ENCODE peak calls at places on chromosomes 12 and 14, in seven cellular contexts. F is HEK293T; C is astrocyte of the hippocampus; Z is stimulated activated CD4-positive, alpha-beta T cell treated with anti-CD3 and anti-CD28 coated beads, TNF-alpha, amount 100 ng/mL, for 48 hours; I is NCI-H69; X is Peyer's patch; O is cerebellar cortex. L is an unnamed sample.

GRCh38 chr12:45235087-45236025 is 19.5 kb downstream of the ANO6 start:
- DNase-seq in O (no peak), F (no peak), C (peak), I (peak), X (no peak), Z (no peak), L (no peak)

GRCh38 chr14:60174352-60175254 is 9.4 kb upstream of the DHRS7 start:
- DNase-seq in O (no peak), X (no peak), Z (no peak), I (no peak), F (no peak), C (no peak), L (no peak)

GRCh38 chr12:104720346-104721064 is 237.6 kb downstream of the SLC41A2 start:
- DNase-seq in I (no peak), X (no peak), O (no peak), Z (no peak), C (peak), F (no peak), L (peak)

GRCh38 chr12:19988457-19988856 is 379.9 kb upstream of the PDE3A start:
- DNase-seq in O (no peak), X (no peak), C (peak), I (peak), F (no peak), Z (no peak), L (no peak)

GRCh38 chr12:132429932-132430643 is 59.9 kb upstream of the FBRSL1 start:
- DNase-seq in Z (no peak), O (no peak), C (no peak), X (peak), F (no peak), I (peak), L (peak)

GRCh38 chr12:75660805-75661404 is 149.5 kb upstream of the KRR1 start:
- DNase-seq in F (no peak), C (no peak), X (no peak), Z (no peak), O (no peak), I (no peak), L (no peak)

GRCh38 chr12:44874981-44875416 is 1.1 kb downstream of the NELL2 start:
- DNase-seq in I (peak), C (peak), Z (no peak), O (peak), X (peak), F (peak), L (no peak)

GRCh38 chr12:25051171-25051570 is 102.3 kb upstream of the BCAT1 start:
- DNase-seq in C (no peak), I (no peak), O (no peak), F (no peak), X (no peak), Z (no peak), L (no peak)

GRCh38 chr12:70305794-70306193 is 60.3 kb upstream of the KCNMB4 start:
- DNase-seq in X (no peak), O (no peak), Z (no peak), C (peak), I (no peak), F (no peak), L (no peak)

GRCh38 chr14:51228890-51229289 is 11.2 kb upstream of the TMX1 start:
- DNase-seq in I (peak), F (no peak), C (no peak), O (no peak), X (no peak), Z (no peak), L (no peak)

GRCh38 chr14:90732723-90733122 is 83.5 kb downstream of the TTC7B start:
- DNase-seq in C (no peak), Z (no peak), O (no peak), F (no peak), X (no peak), I (no peak), L (no peak)

GRCh38 chr12:101086490-101086889 is 123.5 kb downstream of the SLC5A8 start:
- DNase-seq in Z (no peak), I (no peak), O (no peak), X (no peak), F (no peak), C (peak), L (no peak)

GRCh38 chr12:95623554-95624170 is 72.4 kb upstream of the USP44 start:
- DNase-seq in O (peak), Z (no peak), X (peak), C (peak), F (peak), I (peak), L (peak)

GRCh38 chr14:61401461-61401860 is 80.1 kb downstream of the PRKCH start:
- DNase-seq in I (no peak), Z (no peak), O (no peak), F (no peak), X (no peak), C (no peak), L (no peak)

GRCh38 chr12:62655524-62656160 is 189.0 kb downstream of the MON2 start:
- DNase-seq in O (peak), C (no peak), X (no peak), F (no peak), I (peak), Z (no peak), L (no peak)

GRCh38 chr14:104551851-104552737 is 27.5 kb upstream of the C14orf180 start:
- DNase-seq in F (no peak), Z (no peak), I (no peak), C (no peak), X (peak), O (no peak), L (no peak)

GRCh38 chr12:68896881-68897540 is 36.0 kb downstream of the CPM start:
- DNase-seq in C (no peak), F (no peak), Z (no peak), O (no peak), X (no peak), I (no peak), L (no peak)

GRCh38 chr12:132740313-132740646 is 21.4 kb downstream of the ANKLE2 start:
- DNase-seq in X (no peak), Z (no peak), O (no peak), C (no peak), I (no peak), F (no peak), L (no peak)

GRCh38 chr12:106138646-106139421 is at the start of gene NUAK1:
- DNase-seq in Z (no peak), X (peak), I (peak), O (no peak), F (peak), C (peak), L (peak)

GRCh38 chr12:132359551-132359950 is 30.2 kb upstream of the GALNT9 start:
- DNase-seq in O (no peak), I (no peak), X (peak), F (no peak), C (no peak), Z (no peak), L (no peak)

GRCh38 chr14:89503458-89503996 is 86.5 kb upstream of the FOXN3 start:
- DNase-seq in X (no peak), Z (no peak), O (peak), F (no peak), I (no peak), C (no peak), L (no peak)

GRCh38 chr12:132357623-132358186 is 28.3 kb upstream of the GALNT9 start:
- DNase-seq in O (no peak), C (no peak), I (no peak), F (no peak), Z (no peak), X (peak), L (no peak)

GRCh38 chr14:74516451-74517155 is 23.0 kb downstream of the ISCA2 start:
- DNase-seq in C (peak), I (peak), X (peak), F (no peak), O (no peak), Z (no peak), L (no peak)

GRCh38 chr14:99574099-99574880 is 29.7 kb downstream of the CCDC85C start:
- DNase-seq in F (peak), O (peak), Z (no peak), X (peak), C (peak), I (peak), L (peak)

GRCh38 chr14:60964901-60965300 is 16.0 kb downstream of the TRMT5 start:
- DNase-seq in F (no peak), C (no peak), Z (no peak), O (no peak), I (no peak), X (no peak), L (no peak)

GRCh38 chr14:60981626-60982455 is 796 bp downstream of the SLC38A6 start:
- DNase-seq in X (no peak), F (peak), C (peak), Z (no peak), O (peak), I (peak), L (no peak)

GRCh38 chr12:62259311-62259992 is 752 bp upstream of the USP15 start:
- DNase-seq in I (peak), X (no peak), Z (no peak), F (no peak), C (no peak), O (no peak), L (peak)

GRCh38 chr12:39329015-39329414 is 113.9 kb downstream of the KIF21A start:
- DNase-seq in C (peak), O (no peak), I (no peak), X (no peak), Z (no peak), F (no peak), L (no peak)

GRCh38 chr14:96741151-96741977 is 55.8 kb upstream of the VRK1 start:
- DNase-seq in F (peak), O (peak), X (peak), Z (peak), C (peak), I (peak), L (peak)

GRCh38 chr14:69141550-69141949 is 11.4 kb downstream of the DCAF5 start:
- DNase-seq in C (no peak), Z (no peak), O (no peak), X (no peak), I (no peak), F (no peak), L (no peak)

GRCh38 chr14:50714452-50715073 is 46.5 kb upstream of the SAV1 start:
- DNase-seq in F (peak), O (peak), C (peak), X (no peak), Z (no peak), I (peak), L (no peak)

GRCh38 chr12:55847033-55847432 is 4.3 kb upstream of the MMP19 start:
- DNase-seq in O (no peak), C (peak), I (no peak), F (no peak), Z (no peak), X (no peak), L (no peak)

GRCh38 chr14:105205718-105206208 is 24.7 kb upstream of the NUDT14 start:
- DNase-seq in F (no peak), X (no peak), I (peak), C (peak), O (no peak), Z (no peak), L (no peak)

L was measured in left colon.